ENCODE peak calls at places on chromosomes 11 and 22, in five cellular contexts. N is body of pancreas, G is fibroblast of lung, C is ovary, Z is SK-N-SH. D is an unnamed sample. For H3K36me3, the result is how much of the 10 kb centered on the place peaks cover.

GRCh38 chr11:123561046-123561781 is 93.2 kb downstream of the SCN3B start:
- DNase-seq in C (peak), N (peak), Z (peak), G (no peak), D (no peak)

GRCh38 chr11:27718346-27718852 is 18.1 kb upstream of the BDNF start:
- DNase-seq in C (no peak), G (peak), N (peak), Z (peak), D (peak)

GRCh38 chr11:118996926-118997626 is 862 bp upstream of the CENATAC start:
- DNase-seq in Z (peak), N (no peak), C (no peak), G (no peak), D (no peak)

GRCh38 chr11:69215216-69215615 is 59.5 kb downstream of the SMIM38 start:
- DNase-seq in N (no peak), C (no peak), Z (no peak), G (no peak), D (no peak)

GRCh38 chr11:100908746-100909145 is 220.9 kb downstream of the PGR start:
- DNase-seq in C (no peak), N (no peak), Z (no peak), G (no peak), D (no peak)

GRCh38 chr11:27611946-27612455 is 88.3 kb downstream of the BDNF start:
- DNase-seq in G (no peak), C (no peak), Z (no peak), N (no peak), D (no peak)

GRCh38 chr11:1234054-1234720 is 11.3 kb downstream of the MUC5B start:
- DNase-seq in Z (peak), N (peak), G (no peak), C (no peak), D (peak)

GRCh38 chr22:48486163-48486957 is 1341.3 kb downstream of the BRD1 start:
- DNase-seq in C (no peak), G (no peak), N (no peak), Z (no peak), D (no peak)

GRCh38 chr22:38233427-38233826 is 31.6 kb downstream of the MAFF start:
- DNase-seq in N (no peak), G (peak), C (no peak), Z (no peak), D (no peak)

GRCh38 chr11:78909386-78909785 is 334.7 kb upstream of the NARS2 start:
- DNase-seq in Z (no peak), G (no peak), C (no peak), N (no peak), D (no peak)

GRCh38 chr22:49243965-49244364 is 583.7 kb downstream of the BRD1 start:
- DNase-seq in N (no peak), G (no peak), C (peak), Z (no peak), D (no peak)

GRCh38 chr11:75531325-75531724 is 5.6 kb upstream of the GDPD5 start:
- DNase-seq in N (no peak), Z (no peak), G (no peak), C (no peak), D (no peak)

GRCh38 chr11:79973701-79974626 is 533.1 kb upstream of the TENM4 start:
- DNase-seq in Z (no peak), G (peak), N (peak), C (no peak), D (no peak)

GRCh38 chr11:45280449-45280848 is 5.7 kb downstream of the SYT13 start:
- DNase-seq in Z (no peak), G (no peak), N (no peak), C (no peak), D (no peak)

GRCh38 chr11:128207861-128208321 is 379.5 kb downstream of the ETS1 start:
- DNase-seq in C (no peak), G (peak), Z (no peak), N (no peak), D (no peak)

GRCh38 chr11:75733346-75734107 is 15.9 kb downstream of the MOGAT2 start:
- DNase-seq in C (no peak), N (no peak), G (no peak), Z (peak), D (no peak)

GRCh38 chr11:74138572-74138971 is 32.2 kb downstream of the C2CD3 start:
- DNase-seq in Z (no peak), N (no peak), C (no peak), G (peak), D (no peak)

GRCh38 chr11:8577791-8578581 is 16.0 kb downstream of the STK33 start:
- DNase-seq in C (no peak), G (no peak), Z (no peak), N (no peak), D (no peak)

GRCh38 chr11:10751581-10751940 is 515 bp downstream of the CTR9 start:
- DNase-seq in Z (no peak), N (no peak), G (no peak), C (no peak), D (no peak)

GRCh38 chr11:128346808-128347207 is 240.6 kb downstream of the ETS1 start:
- DNase-seq in Z (no peak), C (no peak), G (peak), N (no peak), D (no peak)

GRCh38 chr11:70145025-70145529 is 58.0 kb upstream of the FADD start:
- DNase-seq in C (no peak), Z (no peak), G (no peak), N (no peak), D (no peak)

GRCh38 chr11:77287615-77288273 is 13.7 kb downstream of the GDPD4 start:
- DNase-seq in Z (no peak), G (peak), N (no peak), C (no peak), D (no peak)

GRCh38 chr11:3905080-3905953 is 49.9 kb downstream of the STIM1 start:
- DNase-seq in N (no peak), C (no peak), Z (no peak), G (peak), D (peak)

GRCh38 chr11:12901272-12901671 is 107.8 kb upstream of the RASSF10 start:
- DNase-seq in N (no peak), Z (no peak), C (no peak), G (no peak), D (no peak)

GRCh38 chr11:1759851-1760220 is 3.9 kb downstream of the CTSD start:
- DNase-seq in N (no peak), Z (no peak), C (no peak), G (no peak), D (no peak)

GRCh38 chr22:46916886-46917625 is 154.6 kb downstream of the TBC1D22A start:
- DNase-seq in N (no peak), Z (no peak), C (no peak), G (no peak), D (no peak)

GRCh38 chr11:133977067-133977681 is 20.4 kb upstream of the IGSF9B start:
- DNase-seq in G (no peak), N (no peak), C (no peak), Z (no peak), D (no peak)

GRCh38 chr22:30984317-30984716 is 15.3 kb downstream of the TUG1 start:
- DNase-seq in Z (no peak), N (no peak), C (no peak), G (no peak), D (no peak)

GRCh38 chr11:86103808-86104207 is 34.9 kb upstream of the PICALM start:
- DNase-seq in Z (no peak), N (no peak), C (no peak), G (no peak), D (no peak)

GRCh38 chr11:116879789-116880402 is 42.5 kb upstream of the APOA1 start:
- DNase-seq in C (no peak), N (no peak), G (peak), Z (peak), D (no peak)

GRCh38 chr22:43015677-43016042 is 711 bp upstream of the PACSIN2 start:
- DNase-seq in G (no peak), Z (no peak), C (no peak), N (no peak), D (no peak)

GRCh38 chr22:43014062-43014875 is 680 bp downstream of the PACSIN2 start:
- DNase-seq in C (peak), Z (peak), N (peak), G (no peak), D (no peak)

GRCh38 chr22:43013355-43014061 is 1.4 kb downstream of the PACSIN2 start:
- DNase-seq in N (peak), G (no peak), C (no peak), Z (no peak), D (no peak)

GRCh38 chr22:43017525-43018290 is 2.8 kb upstream of the PACSIN2 start:
- DNase-seq in G (no peak), Z (no peak), N (no peak), C (no peak), D (no peak)

DNA sequence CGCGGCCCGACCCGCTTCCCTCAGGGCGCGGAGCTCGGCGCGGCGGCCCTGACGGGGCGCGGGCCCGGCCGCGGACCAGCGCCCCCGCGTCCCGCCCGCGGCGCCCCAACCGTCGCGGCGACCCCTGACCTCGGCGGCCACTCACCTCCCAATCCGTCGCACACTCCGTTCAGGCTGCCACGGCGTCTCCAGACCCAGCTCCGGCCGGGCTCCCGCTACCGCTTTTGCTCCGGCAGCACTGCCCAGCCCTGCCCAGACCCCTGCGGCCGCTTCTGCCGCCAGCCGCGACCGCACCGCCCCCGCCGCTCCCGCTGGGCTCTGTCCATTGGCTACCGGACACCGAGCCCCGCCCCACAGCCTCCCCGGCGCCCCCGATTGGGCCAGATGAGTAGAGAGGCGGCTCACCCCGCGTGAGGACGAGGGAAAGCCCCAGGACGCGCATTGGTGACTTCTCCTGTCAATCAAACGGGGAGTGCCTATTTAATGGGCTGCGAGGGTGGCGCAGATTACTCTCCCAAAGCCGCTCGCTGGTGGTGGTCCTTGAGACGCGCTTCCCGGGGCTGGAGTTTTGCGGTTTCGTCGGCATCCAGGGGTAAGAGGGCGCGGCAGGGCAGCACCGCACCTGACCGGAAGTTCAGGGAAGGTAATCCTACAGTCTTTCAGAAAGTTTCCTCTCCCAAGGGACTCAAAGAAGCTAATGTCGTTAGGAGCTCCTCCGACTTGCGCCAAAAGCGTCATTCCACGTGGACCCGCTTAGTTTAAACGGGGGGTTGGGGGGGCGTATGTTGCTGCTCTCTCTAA is at the start of gene PACSIN2:
- DNase-seq in N (peak), C (peak), G (peak), Z (peak), D (peak)
- H3K36me3 ChIP-seq in N (under half), C (under half), G (under half), Z (under half), D (under half)

GRCh38 chr22:19495562-19496323 is 16.0 kb downstream of the CDC45 start:
- DNase-seq in C (no peak), Z (no peak), N (no peak), G (peak), D (no peak)

GRCh38 chr22:19497245-19497644 is 17.5 kb downstream of the CDC45 start:
- DNase-seq in G (peak), Z (no peak), N (no peak), C (no peak), D (no peak)

GRCh38 chr22:19498154-19498865 is 18.6 kb downstream of the CDC45 start:
- DNase-seq in G (no peak), C (no peak), Z (no peak), N (no peak), D (no peak)

GRCh38 chr22:19494676-19495173 is 15.0 kb downstream of the CDC45 start:
- DNase-seq in C (no peak), Z (no peak), N (no peak), G (no peak), D (no peak)

GRCh38 chr22:19496324-19496630 is 16.6 kb downstream of the CDC45 start:
- DNase-seq in Z (no peak), C (no peak), N (no peak), G (no peak), D (no peak)
- H3K36me3 ChIP-seq in Z (under half), C (under half), N (under half), G (under half), D (half or more)

GRCh38 chr22:29831186-29831921 is 6.7 kb downstream of the ASCC2 start:
- DNase-seq in C (no peak), G (no peak), N (no peak), Z (no peak), D (no peak)
- H3K36me3 ChIP-seq in C (under half), G (under half), N (under half), Z (under half), D (under half)

GRCh38 chr11:66787934-66788758 is 55.1 kb upstream of the RCE1 start:
- DNase-seq in N (no peak), G (peak), C (no peak), Z (no peak), D (no peak)

GRCh38 chr11:66784575-66784974 is 55.6 kb upstream of the SPTBN2 start:
- DNase-seq in N (no peak), G (peak), Z (no peak), C (no peak), D (no peak)

DNA sequence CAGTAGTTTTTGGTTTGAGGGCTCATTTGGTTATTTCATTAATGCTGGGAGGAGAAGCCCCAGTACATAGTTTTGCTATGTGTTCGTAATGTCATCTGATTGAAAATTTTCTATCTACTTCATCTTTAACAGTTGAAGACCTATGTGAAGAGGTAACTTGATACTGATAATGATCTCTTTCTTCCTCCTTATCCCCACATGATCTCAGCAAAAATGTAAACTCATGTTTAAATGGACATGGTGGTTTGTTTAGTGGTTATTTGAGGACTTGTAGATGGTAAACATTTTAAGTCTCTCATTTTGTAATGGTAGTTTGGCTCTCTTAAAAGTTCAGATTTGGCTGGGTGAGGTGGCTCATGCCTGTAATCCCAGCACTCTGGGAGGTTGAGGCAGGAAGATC is 53.7 kb upstream of the SPTBN2 start:
- DNase-seq in N (no peak), G (no peak), C (no peak), Z (no peak), D (no peak)
- H3K36me3 ChIP-seq in N (under half), G (under half), C (under half), Z (under half), D (under half)

DNA sequence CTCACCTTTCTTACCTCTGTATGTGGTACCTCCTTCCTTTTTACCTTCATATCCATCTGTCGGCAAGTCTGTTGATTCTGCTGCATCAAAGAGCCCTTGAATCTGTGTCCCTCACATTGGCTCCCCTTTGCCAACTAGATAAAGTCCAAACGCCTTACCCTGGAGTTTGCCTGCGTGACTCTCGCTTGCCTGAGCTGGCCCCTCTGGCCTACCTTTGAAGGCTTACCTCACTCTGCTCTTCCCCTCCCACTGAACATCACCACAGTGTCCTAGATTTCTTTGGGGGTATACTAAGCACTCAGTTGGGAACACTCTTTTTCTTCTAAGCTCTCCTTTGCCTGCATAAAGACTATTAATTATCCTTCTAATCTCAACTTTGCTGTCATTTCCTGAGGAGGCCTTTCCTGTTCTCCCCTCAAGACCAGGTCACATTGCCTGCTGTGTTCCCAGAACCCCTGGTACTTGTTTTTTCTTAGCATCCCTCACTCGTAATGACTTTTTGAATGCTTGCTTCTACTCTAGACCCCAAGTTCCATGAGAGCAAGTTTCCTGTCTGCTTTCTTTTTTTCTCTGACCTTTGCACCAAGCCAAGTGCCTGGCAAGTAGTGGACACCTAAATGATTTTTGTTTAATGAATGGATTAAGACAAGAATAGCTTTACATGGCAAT is 67.8 kb upstream of the ADORA2A start:
- DNase-seq in C (no peak), G (no peak), N (no peak), Z (no peak), D (no peak)
- H3K36me3 ChIP-seq in C (under half), G (under half), N (under half), Z (half or more), D (under half)